ENCODE peak calls at places on chromosomes 1 and 21, in six cellular contexts. L is endodermal cell, Q is lower lobe of right lung, R is lung, T is heart right ventricle, W is breast epithelium. B is an unnamed sample.

GRCh38 chr1:233227930-233228465 is 67.5 kb downstream of the PCNX2 start:
- DNase-seq in L (peak; percentile 55), Q (no peak), R (no peak), T (no peak), W (no peak), B (no peak)

GRCh38 chr1:163820748-163821147 is 499.0 kb downstream of the NUF2 start:
- DNase-seq in L (no peak), Q (no peak), R (no peak), T (no peak), W (no peak), B (no peak)

GRCh38 chr21:35578831-35579470 is 481.4 kb downstream of the SETD4 start:
- DNase-seq in L (no peak), Q (no peak), R (no peak), T (no peak), W (no peak), B (no peak)

GRCh38 chr1:112904071-112904830 is 51.7 kb downstream of the SLC16A1 start:
- DNase-seq in L (no peak), Q (no peak), R (no peak), T (no peak), W (no peak), B (no peak)

GRCh38 chr1:62687903-62688686 is at the start of gene DOCK7:
- DNase-seq in L (peak; percentile 95), Q (peak; percentile 85), R (peak; percentile 77), T (peak; percentile 75), W (peak; percentile 37), B (peak; percentile 86)

GRCh38 chr1:99943238-99943794 is 26.5 kb upstream of the SLC35A3 start:
- DNase-seq in L (no peak), Q (no peak), R (no peak), T (no peak), W (no peak), B (no peak)

GRCh38 chr1:161484613-161485012 is 20.6 kb upstream of the FCGR2A start:
- DNase-seq in L (no peak), Q (no peak), R (no peak), T (no peak), W (no peak), B (no peak)

GRCh38 chr1:40450491-40451237 is 388 bp downstream of the ZFP69B start:
- DNase-seq in L (peak; percentile 73), Q (no peak), R (no peak), T (no peak), W (no peak), B (peak; percentile 64)

GRCh38 chr1:182056596-182057366 is 4.7 kb downstream of the ZNF648 start:
- DNase-seq in L (peak; percentile 48), Q (no peak), R (no peak), T (no peak), W (no peak), B (no peak)

GRCh38 chr21:26142363-26142762 is 28.2 kb downstream of the APP start:
- DNase-seq in L (no peak), Q (no peak), R (no peak), T (no peak), W (no peak), B (no peak)
- H3K4me1 ChIP-seq in L (peaks cover 6% of the 10 kb centered on the region), Q (peaks cover 18% of the 10 kb centered on the region), R (peaks cover 3% of the 10 kb centered on the region), T (peaks cover 18% of the 10 kb centered on the region), W (no peaks in the 10 kb centered on the region), B (no peaks in the 10 kb centered on the region)

GRCh38 chr1:204032642-204033235 is 40.2 kb upstream of the SOX13 start:
- DNase-seq in L (no peak), Q (no peak), R (no peak), T (no peak), W (no peak), B (no peak)

GRCh38 chr1:204041232-204041767 is 31.6 kb upstream of the SOX13 start:
- DNase-seq in L (no peak), Q (no peak), R (no peak), T (peak; percentile 68), W (peak; percentile 25), B (no peak)

GRCh38 chr1:204033321-204033720 is 39.6 kb upstream of the SOX13 start:
- DNase-seq in L (no peak), Q (no peak), R (no peak), T (no peak), W (no peak), B (no peak)

GRCh38 chr1:204041803-204042505 is 31.0 kb upstream of the SOX13 start:
- DNase-seq in L (no peak), Q (no peak), R (no peak), T (no peak), W (no peak), B (no peak)

GRCh38 chr1:204036882-204037645 is 35.9 kb upstream of the SOX13 start:
- DNase-seq in L (peak; percentile 62), Q (no peak), R (no peak), T (no peak), W (no peak), B (no peak)
- TF ChIP-seq CTCF in L (peak; percentile 73), Q (no peak), R (no peak), T (no peak), W (no peak), B (no peak)

DNA sequence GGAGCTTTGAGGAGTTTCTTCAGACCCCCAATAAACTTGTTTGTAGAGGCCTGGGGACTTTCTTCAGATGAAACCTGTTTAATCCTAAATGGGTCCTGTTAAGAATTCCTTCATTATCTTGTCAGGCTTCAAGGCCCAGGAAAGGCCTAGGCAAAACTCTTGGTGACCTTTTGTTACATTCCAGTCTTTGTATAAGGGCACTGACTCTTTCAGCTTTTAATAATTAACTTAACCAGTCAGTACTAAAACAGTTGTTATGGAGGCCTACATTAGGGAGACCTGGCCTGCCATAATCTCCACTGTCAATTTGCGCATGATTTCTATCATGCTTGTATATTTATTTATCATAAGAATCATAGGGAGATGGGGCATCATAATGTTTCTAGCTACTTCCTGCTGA is 110.2 kb downstream of the FCRL5 start:
- DNase-seq in L (no peak), Q (no peak), R (no peak), T (no peak), W (no peak), B (no peak)
- H3K27ac ChIP-seq in L (no peak overlapping the region), Q (no peak overlapping the region), R (no peak overlapping the region), T (no peak overlapping the region), W (no peak overlapping the region), B (no peak overlapping the region)

GRCh38 chr1:10818262-10819197 is 22.1 kb upstream of the CASZ1 start:
- DNase-seq in L (peak; percentile 51), Q (peak; percentile 66), R (no peak), T (no peak), W (no peak), B (peak; percentile 93)
- H3K4me1 ChIP-seq in L (peaks cover 11% of the 10 kb centered on the region), Q (no peaks in the 10 kb centered on the region), R (peaks cover 2% of the 10 kb centered on the region), T (no peaks in the 10 kb centered on the region), W (no peaks in the 10 kb centered on the region), B (no peaks in the 10 kb centered on the region)

DNA sequence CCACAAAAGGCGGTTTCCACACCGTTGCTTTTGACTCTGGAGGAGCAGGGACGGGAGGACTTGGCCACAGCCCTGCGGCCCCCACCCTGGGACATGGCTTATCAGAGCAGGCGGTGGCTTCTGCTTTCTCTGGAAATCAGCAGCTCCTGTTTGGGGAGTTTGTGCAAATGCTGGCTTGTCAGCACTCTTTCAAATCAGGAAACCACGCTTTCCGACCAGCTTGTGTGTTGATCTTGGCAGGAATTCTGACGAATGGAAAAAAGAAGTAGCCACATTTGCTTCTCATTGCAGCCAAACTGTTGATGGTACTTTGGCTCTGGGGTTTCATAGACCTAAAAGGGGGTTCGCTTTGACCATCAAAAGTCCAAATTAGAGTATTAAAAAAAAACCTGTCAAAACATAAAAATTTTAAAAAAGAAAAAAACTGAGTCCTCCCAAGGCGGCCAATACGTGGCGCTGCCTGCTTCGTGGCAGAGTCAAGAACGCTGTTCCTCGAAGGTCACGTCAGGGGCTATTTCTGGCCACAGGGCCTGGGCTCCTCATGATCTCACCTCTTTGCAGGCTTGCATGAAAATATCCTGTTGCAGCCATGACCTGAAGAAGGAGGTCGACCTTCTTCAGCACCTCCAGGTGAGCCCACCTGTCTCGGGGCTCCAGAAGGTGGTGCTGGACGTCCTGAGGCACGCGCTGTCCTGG is 80.8 kb upstream of the EFHD2 start:
- DNase-seq in L (peak; percentile 42), Q (peak; percentile 56), R (no peak), T (peak; percentile 84), W (peak; percentile 26), B (no peak)
- TF ChIP-seq CTCF in L (peak; percentile 27), Q (peak; percentile 33), R (no peak), T (peak; percentile 60), W (no peak), B (peak; percentile 13)

GRCh38 chr1:30933874-30934252 is 25.3 kb upstream of the SDC3 start:
- DNase-seq in L (no peak), Q (no peak), R (no peak), T (no peak), W (no peak), B (no peak)
- H3K27ac ChIP-seq in L (peak overlapping the region; percentile 34), Q (no peak overlapping the region), R (no peak overlapping the region), T (no peak overlapping the region), W (peak overlapping the region; percentile 74), B (no peak overlapping the region)

GRCh38 chr1:64574301-64574700 is 104.4 kb downstream of the CACHD1 start:
- DNase-seq in L (no peak), Q (no peak), R (no peak), T (no peak), W (no peak), B (no peak)
- H3K4me1 ChIP-seq in L (peaks cover 18% of the 10 kb centered on the region), Q (peaks cover 11% of the 10 kb centered on the region), R (peaks cover 7% of the 10 kb centered on the region), T (no peaks in the 10 kb centered on the region), W (no peaks in the 10 kb centered on the region), B (no peaks in the 10 kb centered on the region)

GRCh38 chr1:218357893-218358232 is 12.7 kb downstream of the TGFB2 start:
- DNase-seq in L (no peak), Q (no peak), R (no peak), T (no peak), W (no peak), B (no peak)

GRCh38 chr1:218364028-218364710 is 19.0 kb downstream of the TGFB2 start:
- DNase-seq in L (no peak), Q (no peak), R (no peak), T (no peak), W (no peak), B (no peak)

GRCh38 chr1:218362418-218363076 is 17.4 kb downstream of the TGFB2 start:
- DNase-seq in L (no peak), Q (no peak), R (no peak), T (no peak), W (no peak), B (no peak)

GRCh38 chr1:218363141-218363540 is 18.0 kb downstream of the TGFB2 start:
- DNase-seq in L (no peak), Q (no peak), R (no peak), T (no peak), W (no peak), B (no peak)

GRCh38 chr1:218361298-218362065 is 16.3 kb downstream of the TGFB2 start:
- DNase-seq in L (no peak), Q (no peak), R (no peak), T (no peak), W (no peak), B (no peak)
- TF ChIP-seq CTCF in L (peak; percentile 85), Q (peak; percentile 46), R (peak; percentile 15), T (peak; percentile 57), W (no peak), B (no peak)